ENCODE peak calls at places on chromosome 2, in nine cellular contexts. X is KG1; F is heart left ventricle; H is HFFc6; D is brain microvascular endothelial cell; M is IMR-90; T is activated T-helper 1 cell treated with Interleukin-2 at 50 U/mL for 16 hours; Y is effector CD4-positive, alpha-beta T cell; C is activated CD4-positive, alpha-beta T cell treated with anti-CD3 and anti-CD28 coated beads, Interleukin-2, amount 50 U/mL, for 48 hours. G is an unnamed sample.

GRCh38 chr2:10659898-10660568 is 29.7 kb downstream of the NOL10 start:
- DNase-seq in X (no peak), F (peak; percentile 28), H (peak; percentile 89), D (peak; percentile 88), M (peak; percentile 90), T (peak; percentile 13), Y (peak; percentile 11), C (peak; percentile 57), G (no peak)

GRCh38 chr2:136006658-136007057 is 21.2 kb upstream of the DARS1 start:
- DNase-seq in X (no peak), F (no peak), H (no peak), D (no peak), M (peak; percentile 43), T (no peak), Y (no peak), C (no peak), G (no peak)

GRCh38 chr2:167293172-167293781 is 405.0 kb downstream of the XIRP2 start:
- DNase-seq in X (no peak), F (no peak), H (no peak), D (peak; percentile 3), M (peak; percentile 16), T (no peak), Y (no peak), C (peak; percentile 8), G (peak; percentile 44)

GRCh38 chr2:238970553-238971081 is 122.7 kb downstream of the TWIST2 start:
- DNase-seq in X (peak; percentile 3), F (peak; percentile 35), H (peak; percentile 43), D (peak; percentile 27), M (peak; percentile 63), T (no peak), Y (peak; percentile 13), C (peak; percentile 49), G (peak; percentile 74)

GRCh38 chr2:240791821-240792657 is 28.0 kb downstream of the KIF1A start:
- DNase-seq in X (no peak), F (no peak), H (no peak), D (no peak), M (no peak), T (no peak), Y (no peak), C (no peak), G (no peak)

GRCh38 chr2:201363857-201364560 is 6.9 kb upstream of the FLACC1 start:
- DNase-seq in X (peak; percentile 37), F (no peak), H (peak; percentile 80), D (peak; percentile 39), M (peak; percentile 71), T (no peak), Y (peak; percentile 5), C (no peak), G (no peak)

GRCh38 chr2:203858176-203858575 is 9.4 kb upstream of the CTLA4 start:
- DNase-seq in X (no peak), F (no peak), H (no peak), D (no peak), M (no peak), T (no peak), Y (peak; percentile 15), C (peak; percentile 56), G (no peak)

GRCh38 chr2:205539603-205540002 is 142.7 kb upstream of the NRP2 start:
- DNase-seq in X (no peak), F (no peak), H (no peak), D (no peak), M (no peak), T (no peak), Y (no peak), C (no peak), G (no peak)

GRCh38 chr2:64120928-64121327 is 23.3 kb downstream of the PELI1 start:
- DNase-seq in X (no peak), F (no peak), H (no peak), D (no peak), M (no peak), T (no peak), Y (no peak), C (no peak), G (no peak)

GRCh38 chr2:120722603-120723421 is 12.9 kb upstream of the GLI2 start:
- DNase-seq in X (no peak), F (no peak), H (peak; percentile 75), D (peak; percentile 87), M (peak; percentile 90), T (no peak), Y (no peak), C (no peak), G (no peak)

GRCh38 chr2:134405641-134406081 is 151.8 kb downstream of the MGAT5 start:
- DNase-seq in X (no peak), F (no peak), H (peak; percentile 58), D (no peak), M (peak; percentile 40), T (no peak), Y (no peak), C (no peak), G (no peak)

GRCh38 chr2:9174771-9175441 is 31.7 kb upstream of the ASAP2 start:
- DNase-seq in X (no peak), F (no peak), H (peak; percentile 86), D (peak; percentile 82), M (peak; percentile 92), T (no peak), Y (no peak), C (no peak), G (peak; percentile 68)

GRCh38 chr2:119702918-119703401 is 24.0 kb downstream of the TMEM177 start:
- DNase-seq in X (no peak), F (peak; percentile 66), H (peak; percentile 43), D (peak; percentile 41), M (peak; percentile 46), T (peak; percentile 45), Y (peak; percentile 52), C (peak; percentile 78), G (peak; percentile 81)

GRCh38 chr2:109236147-109236546 is 107.1 kb downstream of the SH3RF3 start:
- DNase-seq in X (no peak), F (no peak), H (no peak), D (no peak), M (no peak), T (no peak), Y (no peak), C (no peak), G (no peak)

GRCh38 chr2:15494877-15495276 is 66.3 kb downstream of the NBAS start:
- DNase-seq in X (no peak), F (no peak), H (no peak), D (no peak), M (no peak), T (no peak), Y (no peak), C (no peak), G (no peak)

GRCh38 chr2:125684932-125685331 is 971.0 kb upstream of the GYPC start:
- DNase-seq in X (no peak), F (no peak), H (no peak), D (no peak), M (no peak), T (no peak), Y (no peak), C (no peak), G (no peak)

GRCh38 chr2:210899131-210899530 is 342.7 kb downstream of the CPS1 start:
- DNase-seq in X (no peak), F (no peak), H (no peak), D (peak; percentile 57), M (no peak), T (no peak), Y (no peak), C (no peak), G (no peak)

GRCh38 chr2:33056170-33056569 is 109.4 kb downstream of the LTBP1 start:
- DNase-seq in X (no peak), F (no peak), H (no peak), D (no peak), M (no peak), T (no peak), Y (no peak), C (no peak), G (no peak)

GRCh38 chr2:239396881-239397681 is 3.7 kb downstream of the HDAC4 start:
- DNase-seq in X (no peak), F (no peak), H (no peak), D (no peak), M (no peak), T (no peak), Y (peak; percentile 25), C (peak; percentile 24), G (peak; percentile 58)

GRCh38 chr2:112085382-112085730 is 30.3 kb downstream of the TMEM87B start:
- DNase-seq in X (no peak), F (no peak), H (no peak), D (no peak), M (no peak), T (no peak), Y (no peak), C (no peak), G (no peak)

GRCh38 chr2:69994166-69994565 is 32.7 kb upstream of the ASPRV1 start:
- DNase-seq in X (no peak), F (no peak), H (no peak), D (no peak), M (no peak), T (no peak), Y (no peak), C (no peak), G (no peak)

GRCh38 chr2:226712941-226713340 is 86.7 kb downstream of the IRS1 start:
- DNase-seq in X (no peak), F (no peak), H (no peak), D (no peak), M (no peak), T (no peak), Y (no peak), C (no peak), G (no peak)

GRCh38 chr2:205947621-205948495 is 138.1 kb downstream of the INO80D start:
- DNase-seq in X (peak; percentile 9), F (peak; percentile 57), H (peak; percentile 49), D (peak; percentile 72), M (peak; percentile 78), T (peak; percentile 5), Y (peak; percentile 25), C (peak; percentile 69), G (peak; percentile 59)

GRCh38 chr2:96111257-96111640 is 5.1 kb downstream of the ADRA2B start:
- DNase-seq in X (no peak), F (no peak), H (no peak), D (no peak), M (no peak), T (no peak), Y (no peak), C (no peak), G (no peak)

GRCh38 chr2:35447816-35448215 is 907.8 kb upstream of the CRIM1 start:
- DNase-seq in X (no peak), F (no peak), H (no peak), D (no peak), M (no peak), T (no peak), Y (no peak), C (no peak), G (no peak)

GRCh38 chr2:222743263-222743865 is 71.9 kb downstream of the MOGAT1 start:
- DNase-seq in X (no peak), F (peak; percentile 20), H (no peak), D (peak; percentile 43), M (no peak), T (no peak), Y (no peak), C (no peak), G (no peak)

GRCh38 chr2:43745457-43745856 is 28.4 kb upstream of the DYNC2LI1 start:
- DNase-seq in X (no peak), F (no peak), H (peak; percentile 66), D (peak; percentile 42), M (peak; percentile 71), T (no peak), Y (no peak), C (no peak), G (no peak)

GRCh38 chr2:191625016-191625415 is 52.9 kb upstream of the NABP1 start:
- DNase-seq in X (no peak), F (no peak), H (no peak), D (peak; percentile 69), M (no peak), T (peak; percentile 22), Y (peak; percentile 49), C (peak; percentile 47), G (peak; percentile 49)

GRCh38 chr2:1910562-1911256 is 166.4 kb upstream of the PXDN start:
- DNase-seq in X (no peak), F (no peak), H (no peak), D (peak; percentile 43), M (no peak), T (no peak), Y (no peak), C (no peak), G (no peak)

G was measured in lower lobe of right lung.